ENCODE peak calls at places on chromosomes 2 and 18, in seven cellular contexts. K is mesendoderm; Y is CD8-positive, alpha-beta T cell; O is T-helper 1 cell; M is COR-L47; Z is NCI-H69; N is stomach. E is an unnamed sample.

GRCh38 chr2:3886036-3886435 is 182.7 kb downstream of the DCDC2C start:
- DNase-seq in K (no peak), Y (no peak), O (no peak), M (no peak), Z (no peak), N (no peak), E (no peak)

GRCh38 chr2:230865324-230865765 is 603 bp downstream of the ITM2C start:
- DNase-seq in K (peak), Y (no peak), O (no peak), M (peak), Z (peak), N (no peak), E (no peak)

GRCh38 chr18:62521588-62521987 is 1.2 kb upstream of the ZCCHC2 start:
- DNase-seq in K (no peak), Y (no peak), O (no peak), M (no peak), Z (peak), N (no peak), E (no peak)

GRCh38 chr2:217707116-217707742 is 295.6 kb downstream of the TNS1 start:
- DNase-seq in K (peak), Y (no peak), O (no peak), M (no peak), Z (peak), N (no peak), E (no peak)

GRCh38 chr2:109175350-109175678 is 46.3 kb downstream of the SH3RF3 start:
- DNase-seq in K (no peak), Y (no peak), O (no peak), M (no peak), Z (no peak), N (no peak), E (no peak)

GRCh38 chr18:46718501-46719341 is 38.1 kb downstream of the ST8SIA5 start:
- DNase-seq in K (peak), Y (no peak), O (no peak), M (no peak), Z (no peak), N (no peak), E (no peak)

GRCh38 chr2:215695876-215696275 is 260.0 kb upstream of the FN1 start:
- DNase-seq in K (no peak), Y (no peak), O (no peak), M (no peak), Z (no peak), N (no peak), E (no peak)

GRCh38 chr2:197577446-197577845 is 61.6 kb downstream of the MOB4 start:
- DNase-seq in K (no peak), Y (no peak), O (no peak), M (no peak), Z (no peak), N (no peak), E (no peak)

GRCh38 chr2:88739985-88740600 is 48.6 kb downstream of the RPIA start:
- DNase-seq in K (peak), Y (peak), O (peak), M (peak), Z (peak), N (peak), E (no peak)

GRCh38 chr2:101188683-101189405 is 37.7 kb upstream of the TBC1D8 start:
- DNase-seq in K (peak), Y (no peak), O (no peak), M (no peak), Z (peak), N (peak), E (no peak)

GRCh38 chr2:233113114-233113452 is 52.9 kb downstream of the INPP5D start:
- DNase-seq in K (no peak), Y (no peak), O (no peak), M (no peak), Z (no peak), N (no peak), E (no peak)

GRCh38 chr2:54652540-54652939 is 70.9 kb upstream of the EML6 start:
- DNase-seq in K (no peak), Y (no peak), O (no peak), M (peak), Z (no peak), N (no peak), E (no peak)

GRCh38 chr2:85239102-85239501 is 88.7 kb downstream of the TGOLN2 start:
- DNase-seq in K (no peak), Y (no peak), O (no peak), M (no peak), Z (no peak), N (no peak), E (no peak)

GRCh38 chr2:166158546-166158945 is 30.7 kb upstream of the SCN1A start:
- DNase-seq in K (no peak), Y (no peak), O (no peak), M (no peak), Z (no peak), N (no peak), E (no peak)

GRCh38 chr2:102735431-102736130 is 26.2 kb upstream of the TMEM182 start:
- DNase-seq in K (peak), Y (no peak), O (no peak), M (no peak), Z (peak), N (peak), E (no peak)

GRCh38 chr18:44715245-44715644 is 34.6 kb downstream of the SETBP1 start:
- DNase-seq in K (peak), Y (no peak), O (no peak), M (no peak), Z (peak), N (no peak), E (no peak)

GRCh38 chr2:72979896-72980295 is 62.6 kb downstream of the EMX1 start:
- DNase-seq in K (no peak), Y (no peak), O (no peak), M (no peak), Z (no peak), N (no peak), E (no peak)

GRCh38 chr18:58848685-58849084 is 16.0 kb upstream of the ZNF532 start:
- DNase-seq in K (peak), Y (no peak), O (no peak), M (no peak), Z (no peak), N (no peak), E (no peak)

GRCh38 chr18:23228102-23229051 is 93.1 kb downstream of the CABLES1 start:
- DNase-seq in K (peak), Y (no peak), O (no peak), M (no peak), Z (peak), N (no peak), E (no peak)

GRCh38 chr2:46131-46470 is 204 bp downstream of the FAM110C start:
- DNase-seq in K (no peak), Y (no peak), O (no peak), M (no peak), Z (no peak), N (no peak), E (no peak)

GRCh38 chr2:55482186-55482945 is 37.2 kb upstream of the CFAP36 start:
- DNase-seq in K (peak), Y (no peak), O (no peak), M (peak), Z (peak), N (no peak), E (no peak)

GRCh38 chr2:203959265-203960034 is 22.9 kb downstream of the ICOS start:
- DNase-seq in K (no peak), Y (no peak), O (no peak), M (no peak), Z (no peak), N (no peak), E (no peak)

GRCh38 chr2:240437861-240438809 is 2.7 kb downstream of the GPC1 start:
- DNase-seq in K (peak), Y (peak), O (peak), M (no peak), Z (peak), N (peak), E (no peak)

GRCh38 chr2:222304737-222305509 is 6.1 kb upstream of the PAX3 start:
- DNase-seq in K (no peak), Y (no peak), O (no peak), M (no peak), Z (no peak), N (no peak), E (no peak)

GRCh38 chr18:26457611-26458350 is 90.6 kb downstream of the KCTD1 start:
- DNase-seq in K (peak), Y (no peak), O (no peak), M (no peak), Z (no peak), N (no peak), E (no peak)

GRCh38 chr2:170255971-170256370 is 78.0 kb downstream of the MYO3B start:
- DNase-seq in K (peak), Y (no peak), O (no peak), M (no peak), Z (no peak), N (no peak), E (no peak)

GRCh38 chr2:147331790-147332419 is 512.9 kb upstream of the ACVR2A start:
- DNase-seq in K (peak), Y (peak), O (peak), M (peak), Z (peak), N (peak), E (peak)

GRCh38 chr2:30679416-30680088 is 127.7 kb downstream of the CAPN13 start:
- DNase-seq in K (peak), Y (no peak), O (no peak), M (peak), Z (no peak), N (no peak), E (no peak)

GRCh38 chr2:817616-818015 is 133.0 kb upstream of the SNTG2 start:
- DNase-seq in K (no peak), Y (no peak), O (no peak), M (no peak), Z (no peak), N (no peak), E (no peak)

E was measured in HS-27A.